ENCODE peak calls at places on chromosomes 7 and 10, in eight cellular contexts. T is astrocyte, R is cardiac muscle cell, B is pancreas, Q is left ventricle myocardium inferior, V is fibroblast of lung, I is mesendoderm, A is SJSA1. G is an unnamed sample. For H3K4me1, the result is how much of the 10 kb centered on the place peaks cover.

GRCh38 chr7:40655426-40655825 is 520.6 kb downstream of the SUGCT start:
- DNase-seq in T (no peak), Q (no peak), I (no peak), R (no peak), B (no peak), V (no peak), A (no peak), G (no peak)

GRCh38 chr7:107559864-107560263 is 3.9 kb downstream of the COG5 start:
- DNase-seq in V (peak), R (peak), A (no peak), B (no peak), I (peak), Q (no peak), T (peak), G (no peak)

GRCh38 chr7:96775046-96775445 is 65.4 kb upstream of the SEM1 start:
- DNase-seq in R (no peak), I (no peak), T (no peak), V (no peak), A (no peak), B (no peak), Q (no peak), G (no peak)

GRCh38 chr10:79490400-79491081 is 21.8 kb upstream of the EIF5AL1 start:
- DNase-seq in T (peak), V (peak), A (peak), Q (peak), R (peak), B (no peak), I (peak), G (no peak)

GRCh38 chr10:34996843-34997242 is 93.3 kb downstream of the CUL2 start:
- DNase-seq in V (no peak), B (no peak), R (peak), T (peak), I (no peak), A (peak), Q (no peak), G (no peak)

GRCh38 chr7:78359836-78360235 is 561.3 kb downstream of the PHTF2 start:
- DNase-seq in R (no peak), Q (no peak), B (no peak), T (no peak), V (no peak), A (no peak), I (no peak), G (no peak)

GRCh38 chr7:131109757-131110293 is 217.9 kb upstream of the MKLN1 start:
- DNase-seq in B (peak), Q (peak), R (peak), V (peak), A (peak), T (peak), I (peak), G (peak)

GRCh38 chr7:124751017-124751416 is 14.6 kb downstream of the GPR37 start:
- DNase-seq in I (no peak), R (no peak), A (no peak), V (no peak), T (no peak), B (no peak), Q (no peak), G (no peak)

GRCh38 chr7:157139142-157140117 is 704 bp downstream of the UBE3C start:
- DNase-seq in T (peak), R (peak), I (peak), V (peak), A (peak), B (peak), Q (peak), G (no peak)

GRCh38 chr7:23893942-23894890 is 184.2 kb downstream of the STK31 start:
- DNase-seq in V (peak), R (peak), B (no peak), A (no peak), T (peak), Q (no peak), I (peak), G (peak)

GRCh38 chr10:132448248-132448731 is 51.3 kb downstream of the PWWP2B start:
- DNase-seq in A (no peak), R (peak), T (no peak), V (no peak), B (peak), Q (peak), I (peak), G (no peak)

GRCh38 chr7:80183900-80184685 is 49.5 kb downstream of the GNAI1 start:
- DNase-seq in A (no peak), R (no peak), T (peak), V (peak), Q (no peak), B (no peak), I (peak), G (no peak)

GRCh38 chr7:128025380-128025779 is 5.9 kb downstream of the LRRC4 start:
- DNase-seq in V (peak), R (no peak), T (peak), I (peak), A (no peak), Q (no peak), B (no peak), G (no peak)

GRCh38 chr10:99391346-99391745 is 39.1 kb downstream of the GOT1 start:
- DNase-seq in B (no peak), A (no peak), V (no peak), Q (no peak), I (peak), T (no peak), R (no peak), G (no peak)

GRCh38 chr7:86926732-86927131 is 132.7 kb downstream of the ELAPOR2 start:
- DNase-seq in R (peak), B (no peak), A (no peak), V (peak), T (peak), Q (no peak), I (peak), G (no peak)

GRCh38 chr7:50594734-50595537 is 29.7 kb upstream of the DDC start:
- DNase-seq in B (no peak), A (no peak), I (no peak), R (no peak), T (no peak), Q (no peak), V (no peak), G (no peak)

GRCh38 chr7:151794508-151795167 is 82.3 kb downstream of the PRKAG2 start:
- DNase-seq in A (no peak), R (no peak), T (peak), V (peak), I (peak), Q (peak), B (no peak), G (no peak)

GRCh38 chr7:36129048-36129534 is 24.0 kb upstream of the EEPD1 start:
- DNase-seq in V (peak), I (no peak), B (peak), A (no peak), R (peak), Q (no peak), T (peak), G (peak)

GRCh38 chr10:78177013-78177370 is 143.3 kb downstream of the RPS24 start:
- DNase-seq in Q (no peak), T (no peak), V (peak), I (no peak), R (no peak), A (no peak), B (no peak), G (no peak)

GRCh38 chr7:154575497-154575896 is 427.4 kb downstream of the PAXIP1 start:
- DNase-seq in I (peak), V (no peak), T (peak), R (no peak), A (no peak), B (no peak), Q (no peak), G (no peak)

GRCh38 chr10:50417906-50418697 is 166.8 kb upstream of the ASAH2 start:
- DNase-seq in B (peak), T (peak), Q (peak), R (peak), V (peak), I (peak), A (peak), G (peak)

GRCh38 chr10:132411561-132412253 is 14.7 kb downstream of the PWWP2B start:
- DNase-seq in Q (no peak), R (peak), T (no peak), A (no peak), B (peak), V (peak), I (no peak), G (no peak)

GRCh38 chr10:73891585-73891984 is 17.2 kb upstream of the CAMK2G start:
- DNase-seq in Q (no peak), V (no peak), R (no peak), B (no peak), A (no peak), I (no peak), T (no peak), G (no peak)
- H3K4me1 ChIP-seq in Q (under half), V (under half), R (under half), B (under half), A (half or more), I (under half), T (half or more), G (under half)

GRCh38 chr10:103818110-103818509 is 37.3 kb downstream of the SH3PXD2A start:
- DNase-seq in B (no peak), I (no peak), A (no peak), R (no peak), V (peak), Q (no peak), T (no peak), G (no peak)
- H3K27ac ChIP-seq in B (no peak), I (no peak), A (no peak), R (peak), V (no peak), Q (no peak), T (no peak), G (no peak)

GRCh38 chr7:22184549-22185199 is 172.3 kb downstream of the RAPGEF5 start:
- DNase-seq in A (no peak), Q (no peak), B (no peak), I (peak), V (no peak), T (no peak), R (no peak), G (no peak)
- H3K4me1 ChIP-seq in A (under half), Q (under half), B (under half), I (under half), V (under half), T (under half), R (under half), G (under half)

DNA sequence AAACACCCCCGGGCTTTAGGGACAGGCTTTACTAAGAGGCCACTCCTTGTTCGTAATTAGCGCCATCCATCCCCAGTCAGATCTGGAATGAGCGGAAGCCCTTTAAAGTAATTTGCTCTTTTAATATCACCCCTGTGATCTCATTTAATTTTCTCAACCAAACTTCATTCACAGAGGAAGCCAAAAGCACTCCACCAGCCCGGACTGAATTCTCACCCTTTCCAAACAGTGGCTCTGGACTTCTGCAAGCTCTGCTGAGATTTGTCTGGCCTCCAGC is 43.1 kb downstream of the UNC5B start:
- DNase-seq in T (no peak), V (no peak), B (no peak), Q (no peak), A (no peak), I (no peak), R (no peak), G (no peak)
- H3K27ac ChIP-seq in T (peak), V (no peak), B (no peak), Q (peak), A (no peak), I (no peak), R (peak), G (no peak)

G was measured in esophagus muscularis mucosa.